ENCODE peak calls at places on chromosome 17, in five cellular contexts. W is lower lobe of right lung, T is glutamatergic neuron, I is AG09319, H is transverse colon. F is an unnamed sample.

GRCh38 chr17:36849871-36850348 is 87.4 kb upstream of the LHX1 start:
- DNase-seq in W (no peak), T (no peak), I (no peak), H (no peak), F (no peak)

GRCh38 chr17:77863814-77864161 is 94.7 kb upstream of the TNRC6C start:
- DNase-seq in W (no peak), T (peak), I (no peak), H (peak), F (no peak)

GRCh38 chr17:4215882-4216411 is 47.8 kb downstream of the ANKFY1 start:
- DNase-seq in W (no peak), T (peak), I (no peak), H (no peak), F (no peak)

GRCh38 chr17:79299349-79299748 is 224.7 kb downstream of the ENGASE start:
- DNase-seq in W (no peak), T (no peak), I (no peak), H (no peak), F (no peak)

GRCh38 chr17:66976781-66977201 is 12.3 kb downstream of the CACNG4 start:
- DNase-seq in W (no peak), T (no peak), I (no peak), H (no peak), F (no peak)

GRCh38 chr17:40122466-40122943 is 734 bp downstream of the MSL1 start:
- DNase-seq in W (peak), T (peak), I (no peak), H (peak), F (peak)

GRCh38 chr17:40819528-40820125 is 2.8 kb downstream of the KRT10 start:
- DNase-seq in W (no peak), T (no peak), I (no peak), H (no peak), F (peak)

GRCh38 chr17:58335061-58335731 is 6.6 kb upstream of the TSPOAP1 start:
- DNase-seq in W (peak), T (no peak), I (no peak), H (no peak), F (peak)

GRCh38 chr17:65345261-65346060 is 208.3 kb downstream of the RGS9 start:
- DNase-seq in W (no peak), T (no peak), I (no peak), H (no peak), F (no peak)

GRCh38 chr17:63480192-63480784 is 3.4 kb downstream of the ACE start:
- DNase-seq in W (no peak), T (no peak), I (no peak), H (no peak), F (no peak)

GRCh38 chr17:75774471-75774987 is 9.5 kb upstream of the GALK1 start:
- DNase-seq in W (no peak), T (no peak), I (no peak), H (peak), F (peak)

GRCh38 chr17:76480676-76481075 is 13.3 kb downstream of the AANAT start:
- DNase-seq in W (no peak), T (no peak), I (no peak), H (no peak), F (no peak)

DNA sequence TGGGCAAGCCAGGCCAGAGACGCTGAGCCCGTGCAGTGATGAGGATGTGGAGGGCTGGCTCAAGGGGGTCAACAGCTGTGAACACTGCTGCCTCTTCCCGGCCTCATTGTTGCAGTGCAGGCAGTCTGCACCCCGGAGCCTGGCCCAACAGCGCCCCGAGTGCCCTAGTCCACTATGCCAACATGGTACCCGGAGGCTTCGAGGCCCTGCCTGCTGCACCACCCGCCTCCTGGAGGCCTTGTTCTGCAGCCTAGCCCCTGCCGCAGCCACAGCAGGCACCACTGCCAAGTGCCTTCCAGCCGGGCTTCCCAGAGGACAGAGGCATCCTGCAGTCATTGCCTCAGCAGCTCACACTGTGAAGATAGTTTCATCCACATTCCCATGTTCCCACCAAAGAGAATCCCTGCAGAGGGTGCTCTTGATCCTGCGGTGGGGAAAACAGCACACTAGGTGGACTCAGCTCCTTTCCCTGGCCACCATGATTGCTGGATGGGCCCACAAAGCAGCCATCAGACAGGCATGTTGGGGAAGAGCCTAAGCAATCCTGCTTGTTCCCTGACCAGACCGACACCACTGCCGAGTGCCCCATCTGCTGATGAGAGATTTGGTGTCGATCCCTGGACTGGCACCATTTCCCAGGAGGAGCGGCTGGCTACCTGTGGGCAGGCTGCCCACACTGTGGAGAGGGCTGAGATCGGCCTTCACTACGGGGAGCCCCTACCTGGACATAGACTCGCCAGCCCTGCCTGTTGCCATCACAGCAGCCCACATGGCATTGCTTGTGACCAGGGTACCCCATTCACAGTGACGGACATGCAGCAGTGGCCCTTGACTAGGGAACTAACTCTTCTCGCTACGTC is 44.9 kb downstream of the USP22 start:
- DNase-seq in W (no peak), T (no peak), I (no peak), H (no peak), F (peak)
- TF ChIP-seq CTCF in W (no peak), T (no peak), I (no peak), H (no peak), F (no peak)

GRCh38 chr17:74116087-74116717 is 87.3 kb upstream of the RPL38 start:
- DNase-seq in W (no peak), T (no peak), I (no peak), H (no peak), F (no peak)

GRCh38 chr17:74117087-74117486 is 86.4 kb upstream of the RPL38 start:
- DNase-seq in W (no peak), T (peak), I (no peak), H (no peak), F (no peak)

GRCh38 chr17:74119049-74119580 is 84.4 kb upstream of the RPL38 start:
- DNase-seq in W (no peak), T (no peak), I (no peak), H (no peak), F (no peak)

GRCh38 chr17:74118504-74118903 is 85.0 kb upstream of the RPL38 start:
- DNase-seq in W (no peak), T (peak), I (no peak), H (no peak), F (no peak)

DNA sequence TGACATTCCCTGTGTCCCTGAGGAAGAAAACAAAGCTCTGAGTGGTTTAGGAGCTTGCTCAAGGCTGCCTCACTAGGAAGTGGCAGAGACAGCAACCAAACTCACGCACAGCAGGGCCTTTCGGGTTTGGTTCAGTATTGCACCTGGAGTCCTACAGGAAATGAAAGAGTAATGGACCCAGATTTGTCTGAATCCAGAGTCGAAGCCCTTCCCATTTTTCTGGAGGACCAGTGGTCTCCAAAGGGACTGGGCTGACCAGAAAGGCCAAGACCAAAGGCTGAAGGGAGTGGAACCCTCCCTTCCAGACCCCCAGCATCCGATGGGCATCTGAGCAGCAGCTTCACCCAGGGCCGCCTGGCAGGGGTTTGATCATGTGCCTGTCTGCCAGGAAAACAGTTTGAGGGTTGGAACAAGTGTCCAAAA is 85.5 kb upstream of the RPL38 start:
- DNase-seq in W (no peak), T (no peak), I (no peak), H (no peak), F (no peak)
- TF ChIP-seq CTCF in W (no peak), T (no peak), I (no peak), H (no peak), F (no peak)

GRCh38 chr17:60599620-60600489 is at the start of gene PPM1D:
- DNase-seq in W (peak), T (peak), I (peak), H (peak), F (peak)
- TF ChIP-seq CTCF in W (no peak), T (no peak), I (no peak), H (peak), F (peak)

GRCh38 chr17:49434821-49435581 is 20.3 kb upstream of the PHB1 start:
- DNase-seq in W (no peak), T (peak), I (peak), H (peak), F (peak)
- TF ChIP-seq CTCF in W (peak), T (peak), I (peak), H (peak), F (peak)

DNA sequence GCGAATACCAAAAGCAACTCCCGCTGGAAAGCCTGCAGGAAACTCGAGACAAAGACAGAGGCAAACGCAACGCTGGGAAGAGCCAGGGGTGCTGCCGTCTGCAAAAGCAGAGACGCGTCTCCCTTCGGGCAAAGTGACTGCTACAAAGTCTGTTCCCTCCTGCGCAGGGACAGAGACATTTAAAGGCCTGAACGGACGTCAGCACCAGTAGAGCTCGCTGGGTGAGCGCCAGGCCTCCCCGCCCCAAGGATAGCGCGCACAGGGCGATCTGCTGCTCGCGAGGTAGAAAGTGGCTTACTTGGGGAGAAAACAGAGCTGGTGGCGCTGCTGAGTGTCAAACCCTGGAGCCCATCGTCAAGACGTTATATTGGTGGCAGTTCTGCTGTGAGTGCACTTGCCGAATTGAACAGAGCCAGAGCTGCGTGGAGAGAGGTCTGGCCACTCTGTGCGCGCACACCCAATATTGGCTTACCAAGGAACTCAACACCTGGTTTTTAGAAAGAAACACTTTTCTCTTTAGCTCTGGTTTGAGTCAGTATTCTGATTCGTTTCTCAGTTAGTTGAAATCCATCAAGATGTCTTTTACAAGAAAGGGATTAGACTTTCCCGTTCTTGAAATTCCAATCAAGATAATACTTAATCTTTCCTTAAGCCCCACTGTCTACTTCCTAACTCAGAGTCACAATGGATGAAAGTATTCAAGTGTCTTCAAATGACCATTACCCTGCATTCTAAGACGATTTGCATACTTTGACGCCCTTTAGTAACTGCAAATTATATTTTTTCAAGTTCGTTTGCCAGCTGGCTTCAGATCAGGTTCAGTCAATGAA is 190.1 kb downstream of the USP22 start:
- DNase-seq in W (no peak), T (peak), I (no peak), H (peak), F (peak)
- TF ChIP-seq CTCF in W (no peak), T (no peak), I (no peak), H (no peak), F (no peak)

GRCh38 chr17:28716740-28717577 is 709 bp downstream of the RAB34 start:
- DNase-seq in W (peak), T (peak), I (no peak), H (no peak), F (peak)

GRCh38 chr17:28715217-28715616 is 2.5 kb downstream of the RAB34 start:
- DNase-seq in W (no peak), T (no peak), I (no peak), H (no peak), F (no peak)

GRCh38 chr17:28718317-28718672 is 627 bp upstream of the RAB34 start:
- DNase-seq in W (no peak), T (no peak), I (no peak), H (no peak), F (no peak)

GRCh38 chr17:28718990-28719433 is 773 bp upstream of the RPL23A start:
- DNase-seq in W (no peak), T (no peak), I (no peak), H (no peak), F (no peak)

DNA sequence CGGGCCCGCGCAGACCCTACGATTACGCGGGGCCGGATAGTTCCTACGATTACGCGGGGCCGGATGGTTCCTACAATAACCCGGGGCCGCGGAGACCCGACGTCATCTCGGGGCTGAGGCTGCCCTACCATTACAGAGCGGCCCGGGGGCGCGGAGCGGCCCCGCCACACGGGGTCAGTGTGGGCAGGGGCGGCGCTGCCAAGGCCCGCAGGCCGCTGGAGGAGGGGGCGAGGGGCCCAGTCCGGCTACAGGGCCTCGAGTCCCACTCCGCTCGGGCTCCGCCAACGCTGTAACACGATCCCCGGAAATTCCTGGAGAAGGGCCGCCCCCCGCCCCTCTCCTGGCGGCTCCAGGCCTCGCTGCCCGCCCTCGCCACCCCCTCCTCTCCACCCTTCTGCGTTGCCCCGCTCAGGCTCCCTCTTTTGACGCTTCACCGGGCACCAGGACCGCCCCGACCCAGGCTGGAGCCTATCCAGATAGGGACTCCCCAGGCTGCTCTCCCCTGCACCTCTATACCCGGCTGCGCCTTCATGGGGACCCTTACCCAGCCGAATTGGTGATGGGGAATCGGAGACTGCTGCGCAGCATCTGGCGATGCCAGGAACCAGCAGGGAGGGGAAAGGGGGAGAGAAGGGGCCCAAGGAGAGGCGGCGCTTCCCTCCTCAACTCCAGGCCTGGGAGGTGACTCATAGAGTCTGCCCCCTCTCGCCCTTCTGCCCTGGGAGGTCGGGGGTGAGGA is at the start of gene RAB34:
- DNase-seq in W (peak), T (peak), I (peak), H (peak), F (peak)
- TF ChIP-seq CTCF in W (peak), T (no peak), I (no peak), H (no peak), F (no peak)

GRCh38 chr17:44218344-44219125 is 940 bp downstream of the UBTF start:
- DNase-seq in W (peak), T (peak), I (peak), H (peak), F (peak)
- TF ChIP-seq CTCF in W (peak), T (peak), I (peak), H (peak), F (peak)

GRCh38 chr17:11999715-12000114 is 2.4 kb upstream of the ZNF18 start:
- DNase-seq in W (no peak), T (no peak), I (no peak), H (no peak), F (no peak)

GRCh38 chr17:11996722-11997146 is 541 bp downstream of the ZNF18 start:
- DNase-seq in W (no peak), T (no peak), I (no peak), H (peak), F (peak)

GRCh38 chr17:11991461-11991860 is 5.8 kb downstream of the ZNF18 start:
- DNase-seq in W (no peak), T (no peak), I (no peak), H (no peak), F (no peak)

GRCh38 chr17:11997972-11998233 is 628 bp upstream of the ZNF18 start:
- DNase-seq in W (no peak), T (no peak), I (no peak), H (no peak), F (no peak)

GRCh38 chr17:11997147-11997971 is at the start of gene ZNF18:
- DNase-seq in W (peak), T (peak), I (peak), H (peak), F (peak)
- TF ChIP-seq CTCF in W (peak), T (no peak), I (no peak), H (no peak), F (peak)

F was measured in adrenal gland.